ENCODE peak calls at places on chromosome 18, in four cellular contexts. F is AG09319, O is AG04450, J is B cell. Q is an unnamed sample.

GRCh38 chr18:75205760-75206109 is 3.2 kb downstream of the PTGR3 start:
- DNase-seq in F (no peak), O (no peak), J (no peak), Q (no peak)

GRCh38 chr18:57698571-57699276 is 77.1 kb upstream of the NARS1 start:
- DNase-seq in F (no peak), O (peak), J (no peak), Q (no peak)

GRCh38 chr18:9914584-9915290 is 921 bp downstream of the VAPA start:
- DNase-seq in F (peak), O (peak), J (peak), Q (peak)

GRCh38 chr18:68267583-68267982 is 447.3 kb downstream of the TMX3 start:
- DNase-seq in F (no peak), O (peak), J (no peak), Q (no peak)

GRCh38 chr18:75128051-75128605 is 80.8 kb downstream of the PTGR3 start:
- DNase-seq in F (no peak), O (no peak), J (no peak), Q (no peak)

GRCh38 chr18:67381608-67382150 is 134.8 kb downstream of the DSEL start:
- DNase-seq in F (no peak), O (no peak), J (no peak), Q (no peak)

GRCh38 chr18:21439453-21439852 is 161.1 kb downstream of the ESCO1 start:
- DNase-seq in F (peak), O (peak), J (no peak), Q (no peak)

GRCh38 chr18:23826850-23827620 is 137.8 kb downstream of the LAMA3 start:
- DNase-seq in F (no peak), O (no peak), J (no peak), Q (no peak)

GRCh38 chr18:57095884-57096283 is 51.0 kb upstream of the BOD1L2 start:
- DNase-seq in F (no peak), O (no peak), J (no peak), Q (no peak)

GRCh38 chr18:8450898-8451665 is 158.2 kb upstream of the RAB12 start:
- DNase-seq in F (no peak), O (no peak), J (peak), Q (no peak)

GRCh38 chr18:1663879-1664705 is 759.4 kb downstream of the ADCYAP1 start:
- DNase-seq in F (no peak), O (no peak), J (no peak), Q (peak)
- TF ChIP-seq CTCF in F (peak), O (no peak), J (peak), Q (peak)

GRCh38 chr18:76307293-76307690 is 187.8 kb downstream of the ZNF516 start:
- DNase-seq in F (no peak), O (no peak), J (no peak), Q (no peak)

DNA sequence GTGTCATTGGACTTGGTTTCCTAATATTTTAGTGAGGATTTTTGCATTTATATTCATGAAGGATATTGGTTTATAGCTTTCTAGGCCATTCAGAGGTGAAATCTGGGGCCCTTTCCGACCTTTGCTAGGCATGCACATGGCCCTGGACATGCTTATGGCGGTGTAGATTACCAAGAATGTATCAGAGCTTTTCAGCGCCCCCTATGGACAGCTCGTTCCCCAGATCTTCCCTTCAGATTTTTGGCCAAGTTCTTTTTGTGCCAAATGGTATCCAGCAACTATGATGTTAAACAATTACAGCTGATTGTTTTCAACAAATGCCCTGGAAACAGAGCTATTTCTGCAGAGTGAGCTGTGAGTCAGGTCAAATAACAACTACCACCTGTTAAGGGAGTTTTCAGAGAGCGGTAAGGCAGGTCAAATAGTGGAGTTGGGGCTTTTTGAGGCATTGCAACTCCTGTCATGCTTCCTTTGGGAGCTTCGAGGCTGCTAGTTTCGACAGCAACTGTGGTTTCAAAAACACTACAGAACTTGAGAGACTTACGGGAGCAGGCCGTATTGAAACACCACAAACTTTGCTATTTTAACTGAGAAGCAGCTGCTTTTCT is 188.3 kb downstream of the ZNF516 start:
- DNase-seq in F (no peak), O (no peak), J (no peak), Q (peak)
- TF ChIP-seq CTCF in F (no peak), O (no peak), J (no peak), Q (no peak)

DNA sequence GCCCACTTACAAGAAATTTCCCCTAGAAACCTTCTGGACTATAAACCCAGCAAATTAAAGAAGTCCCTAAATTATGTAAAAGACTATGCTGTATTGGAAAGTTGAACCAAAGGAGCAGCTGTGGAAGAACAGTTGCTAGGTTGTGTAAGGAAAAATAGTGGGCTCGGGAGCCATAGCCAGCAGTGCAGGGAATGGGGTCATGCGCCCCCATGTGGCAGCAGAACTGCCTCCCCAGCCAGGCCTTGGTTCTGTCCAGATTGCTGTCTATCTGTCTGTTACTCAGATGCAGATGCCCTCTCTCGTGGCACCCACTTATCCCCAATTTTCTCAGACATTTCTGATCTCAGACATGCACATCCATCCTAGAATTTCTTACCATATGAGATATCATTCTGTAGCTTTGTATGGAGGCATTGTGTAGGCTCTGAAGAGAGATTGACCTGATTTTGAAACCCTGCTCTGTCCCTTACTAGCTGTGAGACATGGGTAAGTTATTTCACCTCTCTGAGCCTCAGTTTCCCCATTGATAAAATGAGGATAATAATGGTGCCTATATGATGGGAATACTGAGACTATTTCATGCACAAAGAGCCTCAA is 258.3 kb downstream of the SS18 start:
- DNase-seq in F (peak), O (peak), J (no peak), Q (peak)
- TF ChIP-seq CTCF in F (peak), O (peak), J (peak), Q (peak)

GRCh38 chr18:32893915-32894314 is 121.1 kb upstream of the KLHL14 start:
- DNase-seq in F (no peak), O (no peak), J (no peak), Q (no peak)
- TF ChIP-seq CTCF in F (no peak), O (peak), J (no peak), Q (no peak)

GRCh38 chr18:11587432-11587831 is 22.0 kb upstream of the SLC35G4 start:
- DNase-seq in F (no peak), O (no peak), J (no peak), Q (no peak)

GRCh38 chr18:11587846-11588245 is 21.6 kb upstream of the SLC35G4 start:
- DNase-seq in F (no peak), O (no peak), J (no peak), Q (no peak)

DNA sequence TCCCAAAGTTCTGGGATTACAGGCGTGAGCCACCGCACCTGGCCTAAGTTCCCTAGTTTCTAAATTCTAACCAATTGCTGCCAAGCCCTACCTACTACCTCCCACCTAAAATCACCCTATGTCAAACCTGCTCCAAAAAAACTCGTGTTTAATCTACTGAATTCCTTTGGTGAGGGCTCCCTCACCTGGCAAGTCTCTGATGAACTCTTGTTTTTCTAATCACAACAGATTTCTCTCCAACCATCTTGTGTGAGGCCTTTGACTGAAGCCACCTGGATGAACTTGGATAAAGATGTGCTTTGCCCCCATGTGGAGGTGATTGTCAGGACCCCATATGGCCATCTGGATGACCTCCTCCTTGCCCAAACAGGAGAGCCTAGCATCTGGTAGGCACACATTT is 17.4 kb upstream of the SLC35G4 start:
- DNase-seq in F (no peak), O (no peak), J (no peak), Q (no peak)
- TF ChIP-seq CTCF in F (no peak), O (no peak), J (no peak), Q (no peak)

GRCh38 chr18:78196280-78196679 is 783.3 kb upstream of the SALL3 start:
- DNase-seq in F (no peak), O (no peak), J (no peak), Q (no peak)

DNA sequence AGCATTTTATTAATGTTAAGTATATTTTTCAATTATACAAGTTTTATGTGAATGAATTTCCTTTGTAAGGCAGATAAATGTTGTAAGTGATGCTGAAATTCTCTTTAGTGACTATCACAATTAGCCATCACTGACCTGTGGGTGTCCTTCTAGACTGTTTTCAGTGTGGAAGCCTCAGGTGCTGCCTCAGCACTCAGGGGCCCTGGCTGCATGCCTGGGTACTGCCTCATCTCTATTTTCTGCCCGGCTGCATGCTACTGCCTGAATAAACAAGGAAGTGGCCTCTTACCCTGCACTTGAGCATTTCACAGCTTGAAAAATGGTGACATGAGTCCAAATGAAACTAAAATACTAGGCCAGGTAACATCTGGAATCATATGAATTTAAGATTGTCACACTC is 787.6 kb upstream of the SALL3 start:
- DNase-seq in F (no peak), O (no peak), J (no peak), Q (no peak)
- TF ChIP-seq CTCF in F (no peak), O (no peak), J (no peak), Q (no peak)

DNA sequence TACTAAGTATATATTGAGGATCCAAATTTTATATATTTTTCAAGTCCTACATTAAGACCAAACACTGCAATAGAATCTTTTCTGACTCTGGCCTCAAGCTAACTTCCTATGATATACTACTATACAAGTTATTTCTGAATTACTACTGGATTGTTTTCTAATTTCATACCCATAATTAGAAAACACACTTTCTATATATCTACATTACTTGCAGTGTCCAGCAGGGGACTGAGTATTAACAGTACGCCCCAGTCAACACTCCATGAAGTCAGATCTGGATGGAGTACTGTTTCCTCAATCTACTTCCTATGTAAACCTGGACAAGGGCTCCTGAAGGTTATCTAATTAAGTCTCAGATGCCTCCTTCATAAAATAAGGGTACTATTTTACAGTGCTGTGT is 26.5 kb downstream of the RMP24 start:
- DNase-seq in F (no peak), O (no peak), J (no peak), Q (no peak)
- TF ChIP-seq CTCF in F (no peak), O (peak), J (peak), Q (peak)

GRCh38 chr18:4444306-4444705 is 10.8 kb downstream of the DLGAP1 start:
- DNase-seq in F (no peak), O (no peak), J (no peak), Q (no peak)

GRCh38 chr18:4454548-4455112 is 477 bp downstream of the DLGAP1 start:
- DNase-seq in F (no peak), O (no peak), J (no peak), Q (no peak)

GRCh38 chr18:4455113-4455811 is at the start of gene DLGAP1:
- DNase-seq in F (no peak), O (no peak), J (no peak), Q (no peak)

GRCh38 chr18:4453712-4454547 is 1.2 kb downstream of the DLGAP1 start:
- DNase-seq in F (no peak), O (no peak), J (no peak), Q (no peak)

GRCh38 chr18:4450065-4450676 is 4.9 kb downstream of the DLGAP1 start:
- DNase-seq in F (no peak), O (no peak), J (no peak), Q (no peak)
- TF ChIP-seq CTCF in F (no peak), O (no peak), J (no peak), Q (no peak)

GRCh38 chr18:62662799-62663173 is 52.6 kb upstream of the PHLPP1 start:
- DNase-seq in F (no peak), O (no peak), J (no peak), Q (no peak)

GRCh38 chr18:62655520-62656219 is 59.7 kb upstream of the PHLPP1 start:
- DNase-seq in F (no peak), O (no peak), J (no peak), Q (no peak)

GRCh38 chr18:62658028-62658427 is 57.3 kb upstream of the PHLPP1 start:
- DNase-seq in F (no peak), O (no peak), J (no peak), Q (no peak)

GRCh38 chr18:62660741-62661140 is 54.6 kb upstream of the PHLPP1 start:
- DNase-seq in F (no peak), O (no peak), J (no peak), Q (no peak)

DNA sequence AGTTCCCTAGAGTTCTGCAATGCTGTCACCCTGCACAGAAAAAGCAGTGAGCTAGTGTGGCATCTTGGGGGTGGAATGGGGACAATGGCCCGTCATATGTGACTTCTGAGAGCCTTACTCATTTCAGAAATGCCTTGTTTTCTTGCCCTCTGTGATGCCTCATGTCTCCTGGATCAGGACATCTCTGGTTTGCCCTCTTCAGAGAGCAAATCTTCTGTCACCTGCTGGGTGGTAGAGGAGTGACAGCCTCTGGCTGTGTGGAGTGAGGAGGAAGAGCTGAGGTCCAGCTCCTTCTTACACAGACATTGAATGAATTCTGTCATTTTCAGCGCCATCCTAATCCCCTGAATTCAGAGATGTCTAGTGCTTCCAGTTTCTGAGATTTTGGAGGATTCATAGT is 55.6 kb upstream of the PHLPP1 start:
- DNase-seq in F (no peak), O (no peak), J (no peak), Q (no peak)
- TF ChIP-seq CTCF in F (no peak), O (no peak), J (no peak), Q (no peak)